ENCODE peak calls at places on chromosomes 12 and 14, in nine cellular contexts. One of them, this sample, is unnamed.

GRCh38 chr12:57235012-57235727 is 5.7 kb downstream of the SHMT2 start:
- DNase-seq in foreskin keratinocyte: no peak
- DNase-seq in astrocyte of the cerebellum: no peak
- DNase-seq in HFFc6: no peak
- DNase-seq in lower lobe of right lung: peak; percentile 45
- DNase-seq in GM10248: no peak
- DNase-seq in BJ: no peak
- DNase-seq in brain microvascular endothelial cell: peak; percentile 67
- DNase-seq in MM.1S: no peak
- DNase-seq in this sample: peak; percentile 12

GRCh38 chr12:4789776-4790175 is 69.6 kb downstream of the GALNT8 start:
- DNase-seq in foreskin keratinocyte: no peak
- DNase-seq in astrocyte of the cerebellum: no peak
- DNase-seq in HFFc6: no peak
- DNase-seq in lower lobe of right lung: no peak
- DNase-seq in GM10248: no peak
- DNase-seq in BJ: no peak
- DNase-seq in brain microvascular endothelial cell: no peak
- DNase-seq in MM.1S: no peak
- DNase-seq in this sample: no peak

GRCh38 chr14:103207404-103208072 is 84.3 kb downstream of the TNFAIP2 start:
- DNase-seq in foreskin keratinocyte: no peak
- DNase-seq in astrocyte of the cerebellum: no peak
- DNase-seq in HFFc6: no peak
- DNase-seq in lower lobe of right lung: no peak
- DNase-seq in GM10248: no peak
- DNase-seq in BJ: no peak
- DNase-seq in brain microvascular endothelial cell: no peak
- DNase-seq in MM.1S: no peak
- DNase-seq in this sample: no peak

GRCh38 chr14:21041676-21042433 is at the start of gene RNASE7:
- DNase-seq in foreskin keratinocyte: peak; percentile 97
- DNase-seq in astrocyte of the cerebellum: no peak
- DNase-seq in HFFc6: peak; percentile 54
- DNase-seq in lower lobe of right lung: no peak
- DNase-seq in GM10248: no peak
- DNase-seq in BJ: no peak
- DNase-seq in brain microvascular endothelial cell: peak; percentile 48
- DNase-seq in MM.1S: no peak
- DNase-seq in this sample: no peak

GRCh38 chr14:50550294-50550693 is 9.7 kb upstream of the ATL1 start:
- DNase-seq in foreskin keratinocyte: no peak
- DNase-seq in astrocyte of the cerebellum: no peak
- DNase-seq in HFFc6: no peak
- DNase-seq in lower lobe of right lung: no peak
- DNase-seq in GM10248: no peak
- DNase-seq in BJ: no peak
- DNase-seq in brain microvascular endothelial cell: no peak
- DNase-seq in MM.1S: no peak
- DNase-seq in this sample: no peak

GRCh38 chr12:26319511-26319910 is 124.1 kb downstream of the SSPN start:
- DNase-seq in foreskin keratinocyte: peak; percentile 98
- DNase-seq in astrocyte of the cerebellum: peak; percentile 90
- DNase-seq in HFFc6: peak; percentile 18
- DNase-seq in lower lobe of right lung: peak; percentile 46
- DNase-seq in GM10248: no peak
- DNase-seq in BJ: peak; percentile 48
- DNase-seq in brain microvascular endothelial cell: peak; percentile 87
- DNase-seq in MM.1S: no peak
- DNase-seq in this sample: no peak

GRCh38 chr12:42525444-42525843 is 64.1 kb downstream of the PRICKLE1 start:
- DNase-seq in foreskin keratinocyte: no peak
- DNase-seq in astrocyte of the cerebellum: no peak
- DNase-seq in HFFc6: no peak
- DNase-seq in lower lobe of right lung: no peak
- DNase-seq in GM10248: no peak
- DNase-seq in BJ: no peak
- DNase-seq in brain microvascular endothelial cell: no peak
- DNase-seq in MM.1S: no peak
- DNase-seq in this sample: no peak

GRCh38 chr12:106754331-106754730 is 20.2 kb upstream of the RIC8B start:
- DNase-seq in foreskin keratinocyte: no peak
- DNase-seq in astrocyte of the cerebellum: no peak
- DNase-seq in HFFc6: no peak
- DNase-seq in lower lobe of right lung: no peak
- DNase-seq in GM10248: no peak
- DNase-seq in BJ: no peak
- DNase-seq in brain microvascular endothelial cell: no peak
- DNase-seq in MM.1S: no peak
- DNase-seq in this sample: no peak

GRCh38 chr12:56801661-56802622 is 38.8 kb downstream of the HSD17B6 start:
- DNase-seq in foreskin keratinocyte: no peak
- DNase-seq in astrocyte of the cerebellum: no peak
- DNase-seq in HFFc6: no peak
- DNase-seq in lower lobe of right lung: no peak
- DNase-seq in GM10248: no peak
- DNase-seq in BJ: no peak
- DNase-seq in brain microvascular endothelial cell: no peak
- DNase-seq in MM.1S: no peak
- DNase-seq in this sample: no peak

GRCh38 chr12:79327465-79327864 is 363.3 kb downstream of the PAWR start:
- DNase-seq in foreskin keratinocyte: no peak
- DNase-seq in astrocyte of the cerebellum: no peak
- DNase-seq in HFFc6: no peak
- DNase-seq in lower lobe of right lung: no peak
- DNase-seq in GM10248: no peak
- DNase-seq in BJ: no peak
- DNase-seq in brain microvascular endothelial cell: no peak
- DNase-seq in MM.1S: no peak
- DNase-seq in this sample: no peak

DNA sequence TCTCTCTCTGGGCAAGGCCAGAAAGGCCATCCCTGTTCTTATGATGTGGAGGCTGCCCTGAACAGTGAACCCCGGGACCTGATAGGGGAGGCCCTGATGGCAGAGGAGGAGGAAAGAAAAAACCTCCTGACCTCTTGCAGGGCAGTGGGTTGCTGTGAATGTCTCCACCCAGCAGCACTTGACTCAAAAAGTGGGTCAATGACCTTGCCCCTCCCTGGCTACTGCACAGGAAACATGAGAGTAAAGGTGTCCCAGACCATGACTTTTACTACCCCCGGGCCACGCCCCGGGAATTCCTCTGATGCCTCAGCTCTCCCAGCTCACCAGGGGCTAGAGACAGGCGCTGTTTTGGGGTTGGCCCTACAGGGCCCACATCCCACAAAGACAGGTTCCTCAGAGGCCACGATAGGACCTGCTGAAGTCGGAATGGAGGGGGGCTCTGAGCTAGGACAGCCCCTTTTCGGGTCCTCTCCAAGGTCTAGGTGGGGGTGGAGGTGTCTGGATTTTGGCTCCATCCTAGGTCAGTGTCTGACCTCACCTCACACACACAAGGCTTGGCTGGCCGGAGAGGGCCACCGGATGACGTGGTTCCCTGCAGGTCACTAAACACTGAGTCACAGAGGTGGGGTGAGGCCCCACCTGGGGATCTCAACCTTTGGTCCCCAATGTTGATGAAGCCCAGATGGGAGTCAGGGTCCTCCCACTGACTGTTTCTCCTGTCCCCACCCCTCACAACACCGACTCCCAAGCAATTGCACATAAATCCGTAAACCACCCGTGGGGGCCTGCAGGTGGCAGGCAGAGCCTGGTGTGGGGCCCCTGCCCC is 1.6 kb downstream of the RHOF start:
- DNase-seq in foreskin keratinocyte: no peak
- DNase-seq in astrocyte of the cerebellum: no peak
- DNase-seq in HFFc6: no peak
- DNase-seq in lower lobe of right lung: no peak
- DNase-seq in GM10248: no peak
- DNase-seq in BJ: no peak
- DNase-seq in brain microvascular endothelial cell: no peak
- DNase-seq in MM.1S: no peak
- DNase-seq in this sample: no peak
- TF ChIP-seq CTCF in foreskin keratinocyte: peak; percentile 6
- TF ChIP-seq CTCF in astrocyte of the cerebellum: no peak
- TF ChIP-seq CTCF in HFFc6: no peak
- TF ChIP-seq CTCF in lower lobe of right lung: no peak
- TF ChIP-seq CTCF in GM10248: no peak
- TF ChIP-seq CTCF in BJ: no peak
- TF ChIP-seq CTCF in brain microvascular endothelial cell: no peak
- TF ChIP-seq CTCF in MM.1S: no peak
- TF ChIP-seq CTCF in this sample: no peak

GRCh38 chr14:94370524-94370910 is 17.9 kb downstream of the SERPINA1 start:
- DNase-seq in foreskin keratinocyte: no peak
- DNase-seq in astrocyte of the cerebellum: no peak
- DNase-seq in HFFc6: no peak
- DNase-seq in lower lobe of right lung: no peak
- DNase-seq in GM10248: no peak
- DNase-seq in BJ: no peak
- DNase-seq in brain microvascular endothelial cell: no peak
- DNase-seq in MM.1S: no peak
- DNase-seq in this sample: no peak

GRCh38 chr14:94374749-94375148 is 13.7 kb downstream of the SERPINA1 start:
- DNase-seq in foreskin keratinocyte: no peak
- DNase-seq in astrocyte of the cerebellum: no peak
- DNase-seq in HFFc6: no peak
- DNase-seq in lower lobe of right lung: no peak
- DNase-seq in GM10248: no peak
- DNase-seq in BJ: no peak
- DNase-seq in brain microvascular endothelial cell: no peak
- DNase-seq in MM.1S: no peak
- DNase-seq in this sample: no peak

GRCh38 chr14:94373708-94374107 is 14.7 kb downstream of the SERPINA1 start:
- DNase-seq in foreskin keratinocyte: peak; percentile 83
- DNase-seq in astrocyte of the cerebellum: peak; percentile 94
- DNase-seq in HFFc6: peak; percentile 80
- DNase-seq in lower lobe of right lung: no peak
- DNase-seq in GM10248: no peak
- DNase-seq in BJ: peak; percentile 95
- DNase-seq in brain microvascular endothelial cell: peak; percentile 94
- DNase-seq in MM.1S: no peak
- DNase-seq in this sample: no peak

GRCh38 chr14:94368956-94369355 is 19.4 kb downstream of the SERPINA1 start:
- DNase-seq in foreskin keratinocyte: no peak
- DNase-seq in astrocyte of the cerebellum: no peak
- DNase-seq in HFFc6: no peak
- DNase-seq in lower lobe of right lung: no peak
- DNase-seq in GM10248: no peak
- DNase-seq in BJ: no peak
- DNase-seq in brain microvascular endothelial cell: no peak
- DNase-seq in MM.1S: no peak
- DNase-seq in this sample: no peak

GRCh38 chr14:94372021-94372605 is 16.3 kb downstream of the SERPINA1 start:
- DNase-seq in foreskin keratinocyte: no peak
- DNase-seq in astrocyte of the cerebellum: no peak
- DNase-seq in HFFc6: no peak
- DNase-seq in lower lobe of right lung: no peak
- DNase-seq in GM10248: no peak
- DNase-seq in BJ: no peak
- DNase-seq in brain microvascular endothelial cell: no peak
- DNase-seq in MM.1S: no peak
- DNase-seq in this sample: no peak
- TF ChIP-seq CTCF in foreskin keratinocyte: peak; percentile 32
- TF ChIP-seq CTCF in astrocyte of the cerebellum: peak; percentile 13
- TF ChIP-seq CTCF in HFFc6: peak; percentile 23
- TF ChIP-seq CTCF in lower lobe of right lung: no peak
- TF ChIP-seq CTCF in GM10248: no peak
- TF ChIP-seq CTCF in BJ: no peak
- TF ChIP-seq CTCF in brain microvascular endothelial cell: peak; percentile 25
- TF ChIP-seq CTCF in MM.1S: no peak
- TF ChIP-seq CTCF in this sample: no peak

GRCh38 chr12:50925342-50925651 is 27.0 kb upstream of the HIGD1C start:
- DNase-seq in foreskin keratinocyte: no peak
- DNase-seq in astrocyte of the cerebellum: no peak
- DNase-seq in HFFc6: no peak
- DNase-seq in lower lobe of right lung: no peak
- DNase-seq in GM10248: no peak
- DNase-seq in BJ: no peak
- DNase-seq in brain microvascular endothelial cell: no peak
- DNase-seq in MM.1S: no peak
- DNase-seq in this sample: no peak
- TF ChIP-seq CTCF in foreskin keratinocyte: no peak
- TF ChIP-seq CTCF in astrocyte of the cerebellum: no peak
- TF ChIP-seq CTCF in HFFc6: no peak
- TF ChIP-seq CTCF in lower lobe of right lung: no peak
- TF ChIP-seq CTCF in GM10248: no peak
- TF ChIP-seq CTCF in BJ: no peak
- TF ChIP-seq CTCF in brain microvascular endothelial cell: no peak
- TF ChIP-seq CTCF in MM.1S: no peak
- TF ChIP-seq CTCF in this sample: no peak

GRCh38 chr12:33926095-33926494 is 96.2 kb upstream of the ALG10 start:
- DNase-seq in foreskin keratinocyte: no peak
- DNase-seq in astrocyte of the cerebellum: no peak
- DNase-seq in HFFc6: no peak
- DNase-seq in lower lobe of right lung: no peak
- DNase-seq in GM10248: no peak
- DNase-seq in BJ: no peak
- DNase-seq in brain microvascular endothelial cell: no peak
- DNase-seq in MM.1S: no peak
- DNase-seq in this sample: no peak
- TF ChIP-seq CTCF in foreskin keratinocyte: peak; percentile 18
- TF ChIP-seq CTCF in astrocyte of the cerebellum: no peak
- TF ChIP-seq CTCF in HFFc6: peak; percentile 27
- TF ChIP-seq CTCF in lower lobe of right lung: no peak
- TF ChIP-seq CTCF in GM10248: no peak
- TF ChIP-seq CTCF in BJ: no peak
- TF ChIP-seq CTCF in brain microvascular endothelial cell: no peak
- TF ChIP-seq CTCF in MM.1S: no peak
- TF ChIP-seq CTCF in this sample: no peak

DNA sequence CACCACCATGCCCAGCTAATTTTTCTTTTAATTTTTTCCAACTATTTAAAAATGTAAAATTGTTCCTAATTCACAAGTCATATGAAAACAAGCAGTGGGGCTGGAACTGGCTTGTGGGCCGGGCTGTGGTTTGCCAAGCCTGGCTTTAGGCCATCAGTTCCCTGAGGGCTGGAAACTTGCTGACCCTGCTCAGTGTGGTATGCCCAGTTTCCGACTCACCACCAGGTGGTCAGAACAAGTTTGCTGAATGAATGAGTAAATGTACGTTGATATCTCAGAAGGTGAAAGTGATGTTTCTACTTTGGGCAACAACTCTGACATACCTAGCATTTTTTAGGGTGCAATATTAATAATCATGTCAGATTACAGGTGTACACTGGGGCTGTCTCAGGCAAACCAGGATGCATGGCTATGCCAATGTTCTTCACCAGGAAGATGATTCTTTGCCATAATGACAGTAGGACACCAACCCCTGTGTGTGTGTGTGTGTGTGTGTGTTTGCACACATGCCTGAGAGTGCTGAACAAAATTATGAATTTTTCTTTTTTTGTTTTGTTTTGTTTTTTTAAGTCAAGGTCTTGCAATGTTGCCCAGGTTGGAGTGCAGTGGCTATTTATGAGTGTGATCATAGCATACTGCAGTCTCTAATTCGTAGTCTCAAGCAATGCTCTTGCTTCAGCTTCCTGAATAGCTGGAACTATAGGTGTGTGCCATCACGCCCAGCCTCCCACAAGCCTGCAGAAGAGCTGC is 106.1 kb downstream of the PTPN11 start:
- DNase-seq in foreskin keratinocyte: peak; percentile 53
- DNase-seq in astrocyte of the cerebellum: peak; percentile 34
- DNase-seq in HFFc6: peak; percentile 28
- DNase-seq in lower lobe of right lung: no peak
- DNase-seq in GM10248: no peak
- DNase-seq in BJ: no peak
- DNase-seq in brain microvascular endothelial cell: peak; percentile 3
- DNase-seq in MM.1S: peak; percentile 78
- DNase-seq in this sample: no peak
- TF ChIP-seq CTCF in foreskin keratinocyte: peak; percentile 28
- TF ChIP-seq CTCF in astrocyte of the cerebellum: peak; percentile 31
- TF ChIP-seq CTCF in HFFc6: peak; percentile 51
- TF ChIP-seq CTCF in lower lobe of right lung: no peak
- TF ChIP-seq CTCF in GM10248: no peak
- TF ChIP-seq CTCF in BJ: no peak
- TF ChIP-seq CTCF in brain microvascular endothelial cell: peak; percentile 47
- TF ChIP-seq CTCF in MM.1S: no peak
- TF ChIP-seq CTCF in this sample: no peak